ENCODE peak calls at places on chromosome 22, in six cellular contexts. H is fibroblast of lung; C is body of pancreas; X is Peyer's patch; I is CD8-positive, alpha-beta T cell; A is A549. D is an unnamed sample. For H3K4me1, the result is how much of the 10 kb centered on the place peaks cover.

GRCh38 chr22:36419177-36419911 is 31.6 kb upstream of the MYH9 start:
- DNase-seq in H (peak), C (no peak), X (peak), I (no peak), A (no peak), D (no peak)

GRCh38 chr22:40519948-40520331 is 116.6 kb downstream of the MRTFA start:
- DNase-seq in H (no peak), C (no peak), X (no peak), I (no peak), A (no peak), D (no peak)

GRCh38 chr22:46149493-46149997 is 781 bp upstream of the PPARA start:
- DNase-seq in H (no peak), C (peak), X (peak), I (peak), A (no peak), D (peak)

GRCh38 chr22:23542933-23543332 is 37.2 kb downstream of the IGLL1 start:
- DNase-seq in H (peak), C (no peak), X (no peak), I (no peak), A (no peak), D (no peak)

GRCh38 chr22:45207981-45208664 is 32.6 kb downstream of the KIAA0930 start:
- DNase-seq in H (peak), C (peak), X (no peak), I (no peak), A (no peak), D (no peak)

GRCh38 chr22:44550666-44551491 is 52.8 kb upstream of the RTL6 start:
- DNase-seq in H (peak), C (peak), X (peak), I (no peak), A (peak), D (no peak)

GRCh38 chr22:44439356-44440223 is 58.4 kb downstream of the RTL6 start:
- DNase-seq in H (no peak), C (no peak), X (peak), I (no peak), A (no peak), D (no peak)

GRCh38 chr22:24271406-24271760 is 752 bp downstream of the SPECC1L start:
- DNase-seq in H (peak), C (peak), X (no peak), I (no peak), A (peak), D (no peak)

GRCh38 chr22:41732096-41732772 is 32.9 kb downstream of the MEI1 start:
- DNase-seq in H (no peak), C (no peak), X (no peak), I (no peak), A (no peak), D (peak)

GRCh38 chr22:30424471-30425326 is 869 bp upstream of the MTFP1 start:
- DNase-seq in H (no peak), C (no peak), X (no peak), I (peak), A (peak), D (peak)

GRCh38 chr22:49344196-49344595 is 483.5 kb downstream of the BRD1 start:
- DNase-seq in H (no peak), C (no peak), X (peak), I (no peak), A (no peak), D (no peak)

GRCh38 chr22:20957118-20957690 is 9.9 kb upstream of the AIFM3 start:
- DNase-seq in H (peak), C (no peak), X (peak), I (no peak), A (peak), D (no peak)

DNA sequence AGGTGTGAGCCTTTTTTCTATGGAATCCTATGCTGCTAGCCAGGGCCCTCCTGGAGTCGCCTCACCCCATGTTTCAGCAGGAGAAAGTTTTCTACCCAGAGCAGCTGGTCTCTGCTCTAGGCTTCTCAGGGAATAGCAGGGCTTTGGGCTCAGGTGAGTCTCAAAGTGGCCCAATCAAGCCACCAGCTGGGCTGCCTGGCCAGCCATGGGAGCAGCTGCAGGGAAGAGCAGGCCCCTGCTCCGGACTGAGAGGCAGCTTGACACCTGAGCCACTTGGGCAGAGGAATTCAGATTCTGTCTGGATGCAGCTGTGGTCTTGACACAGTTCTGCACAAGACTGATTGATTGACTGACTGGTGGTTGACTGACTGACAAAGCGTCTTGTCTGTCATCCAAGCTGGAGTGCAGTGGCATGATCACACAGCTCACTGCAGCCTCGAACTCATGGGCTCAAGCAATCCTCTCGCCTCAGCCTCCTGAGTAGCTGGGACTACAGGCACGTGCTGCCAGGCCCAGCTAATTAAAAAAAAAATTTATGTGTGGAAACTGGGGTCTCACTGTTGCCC is 57.5 kb upstream of the ARFGAP3 start:
- DNase-seq in H (no peak), C (peak), X (no peak), I (no peak), A (no peak), D (no peak)
- H3K4me1 ChIP-seq in H (under half), C (half or more), X (under half), I (under half), A (under half), D (under half)

GRCh38 chr22:26890870-26891269 is 233.5 kb downstream of the MIAT start:
- DNase-seq in H (no peak), C (no peak), X (no peak), I (no peak), A (peak), D (peak)
- H3K4me1 ChIP-seq in H (under half), C (under half), X (under half), I (under half), A (half or more), D (under half)

DNA sequence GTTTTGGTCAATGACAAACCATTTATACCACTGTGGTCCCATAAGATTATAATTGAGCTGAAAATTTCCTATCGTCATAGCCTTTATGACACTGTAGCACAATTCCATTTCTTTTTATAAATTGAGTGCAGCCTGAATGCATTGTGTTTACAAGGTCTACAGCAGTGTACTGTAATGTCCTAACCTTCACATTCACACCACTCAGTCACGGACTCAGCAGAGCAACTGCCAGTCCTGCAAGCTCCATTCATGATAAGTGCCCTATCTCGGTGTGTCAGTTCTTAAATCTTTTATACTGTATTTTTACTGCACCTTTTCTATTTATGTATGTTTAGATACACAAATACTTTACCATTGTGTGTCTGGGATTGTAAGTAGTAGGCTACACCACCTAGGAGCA is 55.2 kb upstream of the SLC25A18 start:
- DNase-seq in H (no peak), C (no peak), X (no peak), I (no peak), A (no peak), D (no peak)
- H3K4me1 ChIP-seq in H (under half), C (under half), X (under half), I (under half), A (under half), D (under half)

DNA sequence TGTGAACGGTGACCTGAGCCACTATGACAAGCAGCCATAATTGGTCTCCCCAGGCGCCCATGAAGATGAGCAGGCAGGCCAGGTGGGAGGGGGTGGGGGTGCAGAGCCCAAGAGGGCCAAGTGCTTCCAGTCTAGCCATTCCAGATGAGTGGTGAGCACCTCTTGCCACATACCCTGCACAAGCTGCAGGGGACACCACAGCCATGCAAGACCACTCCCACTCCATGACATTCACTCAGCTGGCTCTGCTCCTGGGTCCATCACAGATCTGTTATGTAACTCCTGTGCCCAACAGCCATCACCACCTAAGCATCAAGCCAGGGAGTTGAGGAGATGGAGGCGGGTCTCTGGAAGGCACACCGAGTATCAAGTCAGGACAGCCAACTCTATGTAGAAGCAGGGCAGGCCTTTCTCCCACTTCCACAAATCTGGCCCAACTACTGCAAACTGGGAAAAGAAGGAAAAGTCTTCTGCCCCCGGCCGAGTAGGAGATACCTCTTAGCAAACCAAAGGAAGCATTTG is 8.4 kb downstream of the TMEM184B start:
- DNase-seq in H (no peak), C (no peak), X (no peak), I (no peak), A (no peak), D (no peak)
- H3K4me1 ChIP-seq in H (under half), C (under half), X (under half), I (under half), A (under half), D (under half)

GRCh38 chr22:19175026-19175601 is 3.4 kb downstream of the SLC25A1 start:
- DNase-seq in H (no peak), C (no peak), X (no peak), I (no peak), A (no peak), D (no peak)
- H3K4me1 ChIP-seq in H (under half), C (half or more), X (half or more), I (under half), A (half or more), D (half or more)